ENCODE peak calls at places on chromosomes 11 and 22, in four cellular contexts. B is cardiac fibroblast, G is GM13977, P is GM13976. C is an unnamed sample.

GRCh38 chr11:2774173-2775082 is 74.6 kb upstream of the KCNQ1OT1 start:
- DNase-seq in B (no peak), P (no peak), G (no peak), C (no peak)

GRCh38 chr11:35038211-35038930 is 100.6 kb upstream of the CD44 start:
- DNase-seq in B (no peak), G (no peak), P (no peak), C (no peak)

GRCh38 chr11:14537134-14537599 is 17.0 kb upstream of the PSMA1 start:
- DNase-seq in P (peak; percentile 69), G (peak; percentile 61), B (peak; percentile 57), C (no peak)

GRCh38 chr11:119120639-119121007 is 757 bp upstream of the HINFP start:
- DNase-seq in P (no peak), G (no peak), B (no peak), C (no peak)

GRCh38 chr11:122785156-122785605 is 53.1 kb upstream of the CRTAM start:
- DNase-seq in G (no peak), P (no peak), B (no peak), C (no peak)

GRCh38 chr11:76415073-76415472 is 29.7 kb upstream of the EMSY start:
- DNase-seq in B (no peak), P (no peak), G (no peak), C (no peak)

GRCh38 chr11:34738237-34738636 is 117.3 kb downstream of the EHF start:
- DNase-seq in P (no peak), B (no peak), G (no peak), C (no peak)

GRCh38 chr22:38267086-38267485 is 5.7 kb downstream of the TMEM184B start:
- DNase-seq in G (no peak), B (peak; percentile 89), P (no peak), C (no peak)

GRCh38 chr22:32712644-32713355 is 88.7 kb upstream of the TIMP3 start:
- DNase-seq in P (no peak), B (no peak), G (no peak), C (no peak)

GRCh38 chr11:118410055-118410745 is 8.8 kb downstream of the ATP5MG start:
- DNase-seq in G (peak; percentile 41), B (no peak), P (peak; percentile 37), C (no peak)

GRCh38 chr11:122796128-122796717 is 42.1 kb upstream of the CRTAM start:
- DNase-seq in P (peak; percentile 67), G (peak; percentile 67), B (peak; percentile 53), C (peak; percentile 62)

GRCh38 chr22:50469377-50470305 is 5.2 kb downstream of the SBF1 start:
- DNase-seq in B (peak; percentile 21), P (peak; percentile 94), G (peak; percentile 95), C (no peak)

GRCh38 chr11:44538375-44539054 is 26.9 kb upstream of the CD82 start:
- DNase-seq in B (peak; percentile 71), P (peak; percentile 88), G (peak; percentile 89), C (peak; percentile 58)

GRCh38 chr22:50705219-50705691 is 32.6 kb downstream of the SHANK3 start:
- DNase-seq in B (peak; percentile 17), P (no peak), G (no peak), C (no peak)

GRCh38 chr11:89491141-89491690 is at the start of gene NOX4:
- DNase-seq in G (no peak), B (peak; percentile 66), P (no peak), C (no peak)

GRCh38 chr11:76768091-76769047 is 14.8 kb upstream of the TSKU start:
- DNase-seq in B (no peak), P (no peak), G (no peak), C (no peak)

GRCh38 chr22:23225724-23226496 is 45.6 kb downstream of the BCR start:
- DNase-seq in B (peak; percentile 81), P (no peak), G (no peak), C (no peak)

GRCh38 chr11:124285610-124286344 is 28.0 kb downstream of the OR8D1 start:
- DNase-seq in B (peak; percentile 98), P (no peak), G (no peak), C (no peak)

GRCh38 chr11:64226507-64227051 is 505 bp downstream of the NUDT22 start:
- DNase-seq in P (peak; percentile 84), G (peak; percentile 85), B (no peak), C (no peak)

GRCh38 chr11:91846664-91847063 is 378.0 kb upstream of the FAT3 start:
- DNase-seq in B (no peak), G (no peak), P (no peak), C (no peak)

GRCh38 chr22:27074016-27074415 is 416.6 kb downstream of the MIAT start:
- DNase-seq in G (no peak), B (peak; percentile 9), P (no peak), C (no peak)

GRCh38 chr22:30290318-30290678 is 993 bp upstream of the CASTOR1 start:
- DNase-seq in G (peak; percentile 66), P (peak; percentile 61), B (peak; percentile 33), C (no peak)

GRCh38 chr22:36981247-36981775 is 37.9 kb downstream of the TST start:
- DNase-seq in P (no peak), B (no peak), G (no peak), C (no peak)

GRCh38 chr22:36985490-36985889 is 33.8 kb downstream of the TST start:
- DNase-seq in G (no peak), B (no peak), P (no peak), C (no peak)

GRCh38 chr22:36979016-36979415 is 40.2 kb downstream of the TST start:
- DNase-seq in G (no peak), B (no peak), P (no peak), C (no peak)

GRCh38 chr22:36979511-36979910 is 39.7 kb downstream of the TST start:
- DNase-seq in B (no peak), P (no peak), G (no peak), C (no peak)

DNA sequence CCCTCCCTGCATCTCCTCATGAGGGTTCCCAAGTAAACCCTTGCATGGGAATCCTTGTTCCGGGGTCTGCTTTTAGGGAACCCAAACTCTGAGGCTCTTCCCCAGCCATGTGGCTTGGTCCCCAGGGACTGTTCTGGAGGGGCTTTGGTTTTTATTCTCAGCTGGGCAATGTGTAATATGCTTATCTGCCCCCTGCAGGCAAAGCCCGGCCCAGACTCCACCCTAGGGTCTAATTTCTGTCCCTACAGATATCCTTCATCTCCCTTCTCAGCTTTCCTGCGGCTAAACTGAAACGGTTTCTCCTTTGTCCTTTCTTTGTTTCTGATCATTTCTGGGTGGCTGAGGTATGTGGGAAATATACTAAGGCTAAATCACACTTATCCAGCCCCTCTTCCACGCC is 37.1 kb downstream of the TST start:
- DNase-seq in B (no peak), P (peak; percentile 30), G (no peak), C (no peak)
- TF ChIP-seq CTCF in B (no peak), P (no peak), G (no peak), C (no peak)

GRCh38 chr11:58466293-58466692 is 24.3 kb upstream of the OR5B12 start:
- DNase-seq in B (peak; percentile 16), P (no peak), G (no peak), C (no peak)

GRCh38 chr11:58471892-58472291 is 29.9 kb upstream of the OR5B12 start:
- DNase-seq in P (no peak), B (no peak), G (no peak), C (no peak)
- TF ChIP-seq CTCF in P (no peak), B (no peak), G (no peak), C (no peak)

GRCh38 chr11:11864803-11865202 is 23.0 kb downstream of the USP47 start:
- DNase-seq in B (no peak), P (no peak), G (no peak), C (no peak)

GRCh38 chr11:11864332-11864731 is 22.6 kb downstream of the USP47 start:
- DNase-seq in P (no peak), B (no peak), G (no peak), C (no peak)

GRCh38 chr11:11866203-11866602 is 24.4 kb downstream of the USP47 start:
- DNase-seq in G (no peak), P (no peak), B (no peak), C (no peak)

GRCh38 chr11:11865449-11865848 is 23.7 kb downstream of the USP47 start:
- DNase-seq in P (no peak), B (peak; percentile 32), G (no peak), C (no peak)

DNA sequence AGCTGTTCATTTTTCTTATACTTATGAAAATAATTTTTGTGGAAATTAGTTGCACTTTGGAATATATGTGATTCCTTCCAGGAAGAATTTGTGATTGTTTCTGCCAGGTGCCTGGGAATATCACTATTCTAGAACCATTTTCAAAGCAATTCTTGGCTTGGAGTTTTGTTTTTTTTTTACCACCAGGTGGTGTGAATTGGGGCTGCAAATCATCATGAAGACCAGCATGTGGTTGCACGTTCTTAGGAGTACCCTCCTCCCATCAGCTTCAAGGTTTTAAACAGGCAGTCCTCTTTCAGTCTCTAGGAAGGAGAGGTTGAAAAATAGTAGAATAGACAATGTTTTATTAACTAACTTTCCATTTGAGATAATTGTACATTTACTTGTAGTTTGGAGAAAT is 25.9 kb downstream of the USP47 start:
- DNase-seq in P (no peak), G (no peak), B (no peak), C (no peak)
- TF ChIP-seq CTCF in P (no peak), G (no peak), B (no peak), C (no peak)

GRCh38 chr11:120630100-120630499 is 118.6 kb downstream of the GRIK4 start:
- DNase-seq in B (no peak), P (no peak), G (no peak), C (no peak)

GRCh38 chr11:120627535-120628163 is 116.1 kb downstream of the GRIK4 start:
- DNase-seq in B (no peak), P (no peak), G (no peak), C (no peak)

GRCh38 chr11:120632579-120632978 is 121.0 kb downstream of the GRIK4 start:
- DNase-seq in G (peak; percentile 64), P (peak; percentile 67), B (no peak), C (no peak)

GRCh38 chr11:120626791-120627190 is 115.2 kb downstream of the GRIK4 start:
- DNase-seq in P (no peak), B (no peak), G (no peak), C (no peak)

GRCh38 chr11:120629407-120629806 is 117.9 kb downstream of the GRIK4 start:
- DNase-seq in G (no peak), B (no peak), P (no peak), C (no peak)
- TF ChIP-seq CTCF in G (no peak), B (no peak), P (no peak), C (no peak)